ENCODE peak calls at places on chromosomes 6 and 20, in six cellular contexts. One of them, this sample, is unnamed.

GRCh38 chr6:9250852-9251251 is 815.5 kb upstream of the SLC35B3 start:
- DNase-seq in mammary epithelial cell: peak; percentile 61
- DNase-seq in RWPE1: peak; percentile 41
- DNase-seq in neural crest cell: no peak
- DNase-seq in lower lobe of right lung: no peak
- DNase-seq in fibroblast of pulmonary artery: peak; percentile 70
- DNase-seq in this sample: no peak

GRCh38 chr6:16944601-16945000 is 157.2 kb upstream of the STMND1 start:
- DNase-seq in mammary epithelial cell: no peak
- DNase-seq in RWPE1: no peak
- DNase-seq in neural crest cell: no peak
- DNase-seq in lower lobe of right lung: no peak
- DNase-seq in fibroblast of pulmonary artery: no peak
- DNase-seq in this sample: no peak

GRCh38 chr6:4804095-4804494 is 27.9 kb downstream of the CDYL start:
- DNase-seq in mammary epithelial cell: peak; percentile 92
- DNase-seq in RWPE1: peak; percentile 68
- DNase-seq in neural crest cell: no peak
- DNase-seq in lower lobe of right lung: no peak
- DNase-seq in fibroblast of pulmonary artery: peak; percentile 32
- DNase-seq in this sample: no peak

GRCh38 chr20:47359533-47360206 is 3.2 kb upstream of the ZMYND8 start:
- DNase-seq in mammary epithelial cell: no peak
- DNase-seq in RWPE1: no peak
- DNase-seq in neural crest cell: no peak
- DNase-seq in lower lobe of right lung: no peak
- DNase-seq in fibroblast of pulmonary artery: no peak
- DNase-seq in this sample: no peak

GRCh38 chr20:63966944-63967322 is 2.8 kb downstream of the ZNF512B start:
- DNase-seq in mammary epithelial cell: no peak
- DNase-seq in RWPE1: no peak
- DNase-seq in neural crest cell: no peak
- DNase-seq in lower lobe of right lung: peak; percentile 36
- DNase-seq in fibroblast of pulmonary artery: no peak
- DNase-seq in this sample: no peak

GRCh38 chr20:19620471-19620870 is 137.6 kb upstream of the RIN2 start:
- DNase-seq in mammary epithelial cell: no peak
- DNase-seq in RWPE1: no peak
- DNase-seq in neural crest cell: no peak
- DNase-seq in lower lobe of right lung: no peak
- DNase-seq in fibroblast of pulmonary artery: no peak
- DNase-seq in this sample: no peak

GRCh38 chr6:44976677-44977405 is 351.3 kb upstream of the RUNX2 start:
- DNase-seq in mammary epithelial cell: peak; percentile 63
- DNase-seq in RWPE1: no peak
- DNase-seq in neural crest cell: no peak
- DNase-seq in lower lobe of right lung: no peak
- DNase-seq in fibroblast of pulmonary artery: peak; percentile 9
- DNase-seq in this sample: no peak

GRCh38 chr6:12288844-12289654 is 1.1 kb upstream of the EDN1 start:
- DNase-seq in mammary epithelial cell: peak; percentile 69
- DNase-seq in RWPE1: peak; percentile 75
- DNase-seq in neural crest cell: peak; percentile 62
- DNase-seq in lower lobe of right lung: no peak
- DNase-seq in fibroblast of pulmonary artery: peak; percentile 81
- DNase-seq in this sample: peak; percentile 60

GRCh38 chr6:78835817-78836216 is 31.5 kb upstream of the IRAK1BP1 start:
- DNase-seq in mammary epithelial cell: peak; percentile 9
- DNase-seq in RWPE1: peak; percentile 20
- DNase-seq in neural crest cell: no peak
- DNase-seq in lower lobe of right lung: no peak
- DNase-seq in fibroblast of pulmonary artery: peak; percentile 31
- DNase-seq in this sample: no peak
- TF ChIP-seq CTCF in mammary epithelial cell: peak; percentile 51
- TF ChIP-seq CTCF in RWPE1: no peak
- TF ChIP-seq CTCF in neural crest cell: peak; percentile 51
- TF ChIP-seq CTCF in lower lobe of right lung: no peak
- TF ChIP-seq CTCF in fibroblast of pulmonary artery: peak; percentile 22
- TF ChIP-seq CTCF in this sample: peak; percentile 45

DNA sequence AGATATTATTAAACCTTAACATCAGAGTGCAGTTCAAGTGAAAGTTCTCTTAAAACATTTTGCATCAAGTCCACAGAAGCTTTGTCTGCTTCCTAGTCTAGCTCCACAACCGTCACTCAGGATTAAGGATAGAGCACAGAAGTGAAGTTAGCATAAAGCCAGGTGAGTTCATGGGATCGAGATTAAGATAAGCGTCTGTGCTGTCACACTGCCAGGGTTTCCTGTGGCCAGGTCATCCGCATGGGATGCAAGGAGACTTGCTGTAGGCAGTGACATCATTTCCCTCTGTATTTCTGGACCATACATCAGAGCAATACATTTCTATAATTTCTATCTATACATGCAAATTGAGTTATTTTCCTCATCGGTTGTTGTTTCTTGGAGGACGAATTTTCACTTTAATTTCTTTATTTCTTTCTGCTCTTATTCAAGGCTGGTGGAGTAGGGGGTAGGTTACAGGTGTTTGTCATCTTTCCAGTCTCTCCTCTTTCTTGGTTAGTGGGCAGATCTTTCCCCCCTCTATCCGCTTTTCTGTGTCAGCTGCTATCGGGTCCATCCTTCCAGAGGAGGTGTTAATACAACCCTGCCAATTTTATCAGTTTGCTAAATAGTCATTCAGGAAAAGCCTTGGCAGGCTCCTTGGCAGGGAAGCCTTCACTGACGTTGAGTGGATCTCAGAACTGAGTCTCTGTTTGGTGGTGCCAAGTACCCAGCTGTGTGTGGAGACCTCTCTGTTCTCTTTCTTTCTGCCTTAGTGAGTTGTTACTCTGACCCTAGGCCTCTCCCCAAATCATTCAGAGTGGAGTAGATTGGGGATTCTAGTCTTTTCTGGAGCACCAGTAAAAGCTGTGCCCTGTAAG is 307.6 kb upstream of the MAP3K7 start:
- DNase-seq in mammary epithelial cell: no peak
- DNase-seq in RWPE1: no peak
- DNase-seq in neural crest cell: no peak
- DNase-seq in lower lobe of right lung: no peak
- DNase-seq in fibroblast of pulmonary artery: no peak
- DNase-seq in this sample: no peak
- TF ChIP-seq CTCF in mammary epithelial cell: no peak
- TF ChIP-seq CTCF in RWPE1: no peak
- TF ChIP-seq CTCF in neural crest cell: no peak
- TF ChIP-seq CTCF in lower lobe of right lung: no peak
- TF ChIP-seq CTCF in fibroblast of pulmonary artery: no peak
- TF ChIP-seq CTCF in this sample: no peak

GRCh38 chr6:98838027-98838426 is 3.7 kb downstream of the POU3F2 start:
- DNase-seq in mammary epithelial cell: no peak
- DNase-seq in RWPE1: no peak
- DNase-seq in neural crest cell: no peak
- DNase-seq in lower lobe of right lung: no peak
- DNase-seq in fibroblast of pulmonary artery: no peak
- DNase-seq in this sample: no peak

GRCh38 chr6:98841589-98842488 is 7.5 kb downstream of the POU3F2 start:
- DNase-seq in mammary epithelial cell: no peak
- DNase-seq in RWPE1: no peak
- DNase-seq in neural crest cell: no peak
- DNase-seq in lower lobe of right lung: no peak
- DNase-seq in fibroblast of pulmonary artery: no peak
- DNase-seq in this sample: no peak

GRCh38 chr6:98840385-98840784 is 6.0 kb downstream of the POU3F2 start:
- DNase-seq in mammary epithelial cell: no peak
- DNase-seq in RWPE1: no peak
- DNase-seq in neural crest cell: no peak
- DNase-seq in lower lobe of right lung: no peak
- DNase-seq in fibroblast of pulmonary artery: no peak
- DNase-seq in this sample: no peak

GRCh38 chr6:98841114-98841513 is 6.7 kb downstream of the POU3F2 start:
- DNase-seq in mammary epithelial cell: no peak
- DNase-seq in RWPE1: no peak
- DNase-seq in neural crest cell: no peak
- DNase-seq in lower lobe of right lung: no peak
- DNase-seq in fibroblast of pulmonary artery: no peak
- DNase-seq in this sample: no peak

GRCh38 chr6:98839788-98840361 is 5.5 kb downstream of the POU3F2 start:
- DNase-seq in mammary epithelial cell: no peak
- DNase-seq in RWPE1: no peak
- DNase-seq in neural crest cell: no peak
- DNase-seq in lower lobe of right lung: no peak
- DNase-seq in fibroblast of pulmonary artery: peak; percentile 33
- DNase-seq in this sample: no peak
- TF ChIP-seq CTCF in mammary epithelial cell: peak; percentile 48
- TF ChIP-seq CTCF in RWPE1: no peak
- TF ChIP-seq CTCF in neural crest cell: peak; percentile 57
- TF ChIP-seq CTCF in lower lobe of right lung: no peak
- TF ChIP-seq CTCF in fibroblast of pulmonary artery: peak; percentile 41
- TF ChIP-seq CTCF in this sample: peak; percentile 40

GRCh38 chr20:15930324-15931305 is 642.6 kb downstream of the KIF16B start:
- DNase-seq in mammary epithelial cell: peak; percentile 61
- DNase-seq in RWPE1: peak; percentile 20
- DNase-seq in neural crest cell: no peak
- DNase-seq in lower lobe of right lung: no peak
- DNase-seq in fibroblast of pulmonary artery: peak; percentile 38
- DNase-seq in this sample: no peak
- TF ChIP-seq CTCF in mammary epithelial cell: peak; percentile 78
- TF ChIP-seq CTCF in RWPE1: peak; percentile 46
- TF ChIP-seq CTCF in neural crest cell: peak; percentile 79
- TF ChIP-seq CTCF in lower lobe of right lung: peak; percentile 40
- TF ChIP-seq CTCF in fibroblast of pulmonary artery: peak; percentile 42
- TF ChIP-seq CTCF in this sample: peak; percentile 81

DNA sequence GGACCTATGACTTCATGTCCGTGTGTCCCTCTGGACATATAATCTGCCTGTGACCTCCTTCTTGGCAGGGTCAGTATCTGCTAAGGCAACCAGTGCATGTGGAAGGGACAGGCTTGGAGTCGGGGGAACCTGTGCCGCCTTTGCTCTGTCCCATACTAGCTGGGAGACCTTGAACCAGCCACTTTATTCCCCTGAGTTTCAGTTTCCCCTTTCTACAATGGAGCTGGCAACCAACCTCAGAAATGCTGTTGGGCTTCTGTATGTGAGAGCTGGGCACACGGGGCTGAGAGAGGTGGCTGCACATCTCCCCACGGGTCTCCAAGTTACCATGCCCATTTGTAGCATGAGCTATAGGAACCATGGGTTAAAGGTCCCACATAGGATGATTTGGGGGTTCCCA is 53.8 kb downstream of the CD40 start:
- DNase-seq in mammary epithelial cell: no peak
- DNase-seq in RWPE1: no peak
- DNase-seq in neural crest cell: no peak
- DNase-seq in lower lobe of right lung: no peak
- DNase-seq in fibroblast of pulmonary artery: no peak
- DNase-seq in this sample: no peak
- TF ChIP-seq CTCF in mammary epithelial cell: no peak
- TF ChIP-seq CTCF in RWPE1: no peak
- TF ChIP-seq CTCF in neural crest cell: no peak
- TF ChIP-seq CTCF in lower lobe of right lung: no peak
- TF ChIP-seq CTCF in fibroblast of pulmonary artery: no peak
- TF ChIP-seq CTCF in this sample: no peak

GRCh38 chr6:125952764-125953501 is 3.6 kb upstream of the HINT3 start:
- DNase-seq in mammary epithelial cell: peak; percentile 34
- DNase-seq in RWPE1: no peak
- DNase-seq in neural crest cell: no peak
- DNase-seq in lower lobe of right lung: peak; percentile 48
- DNase-seq in fibroblast of pulmonary artery: peak; percentile 48
- DNase-seq in this sample: no peak
- TF ChIP-seq CTCF in mammary epithelial cell: peak; percentile 74
- TF ChIP-seq CTCF in RWPE1: no peak
- TF ChIP-seq CTCF in neural crest cell: no peak
- TF ChIP-seq CTCF in lower lobe of right lung: no peak
- TF ChIP-seq CTCF in fibroblast of pulmonary artery: peak; percentile 37
- TF ChIP-seq CTCF in this sample: peak; percentile 7

GRCh38 chr6:18680842-18681241 is 293.7 kb downstream of the RNF144B start:
- DNase-seq in mammary epithelial cell: no peak
- DNase-seq in RWPE1: no peak
- DNase-seq in neural crest cell: no peak
- DNase-seq in lower lobe of right lung: no peak
- DNase-seq in fibroblast of pulmonary artery: no peak
- DNase-seq in this sample: no peak
- TF ChIP-seq CTCF in mammary epithelial cell: peak; percentile 35
- TF ChIP-seq CTCF in RWPE1: no peak
- TF ChIP-seq CTCF in neural crest cell: no peak
- TF ChIP-seq CTCF in lower lobe of right lung: no peak
- TF ChIP-seq CTCF in fibroblast of pulmonary artery: no peak
- TF ChIP-seq CTCF in this sample: peak; percentile 10

GRCh38 chr6:30127238-30128093 is 8.5 kb upstream of the TRIM40 start:
- DNase-seq in mammary epithelial cell: no peak
- DNase-seq in RWPE1: no peak
- DNase-seq in neural crest cell: no peak
- DNase-seq in lower lobe of right lung: no peak
- DNase-seq in fibroblast of pulmonary artery: no peak
- DNase-seq in this sample: no peak

GRCh38 chr6:30131947-30132497 is 3.9 kb upstream of the TRIM40 start:
- DNase-seq in mammary epithelial cell: no peak
- DNase-seq in RWPE1: no peak
- DNase-seq in neural crest cell: no peak
- DNase-seq in lower lobe of right lung: no peak
- DNase-seq in fibroblast of pulmonary artery: no peak
- DNase-seq in this sample: no peak

GRCh38 chr6:30129270-30129669 is 6.7 kb upstream of the TRIM40 start:
- DNase-seq in mammary epithelial cell: no peak
- DNase-seq in RWPE1: no peak
- DNase-seq in neural crest cell: no peak
- DNase-seq in lower lobe of right lung: no peak
- DNase-seq in fibroblast of pulmonary artery: no peak
- DNase-seq in this sample: no peak

GRCh38 chr6:30129818-30130679 is 5.9 kb upstream of the TRIM40 start:
- DNase-seq in mammary epithelial cell: no peak
- DNase-seq in RWPE1: no peak
- DNase-seq in neural crest cell: no peak
- DNase-seq in lower lobe of right lung: no peak
- DNase-seq in fibroblast of pulmonary artery: no peak
- DNase-seq in this sample: no peak

DNA sequence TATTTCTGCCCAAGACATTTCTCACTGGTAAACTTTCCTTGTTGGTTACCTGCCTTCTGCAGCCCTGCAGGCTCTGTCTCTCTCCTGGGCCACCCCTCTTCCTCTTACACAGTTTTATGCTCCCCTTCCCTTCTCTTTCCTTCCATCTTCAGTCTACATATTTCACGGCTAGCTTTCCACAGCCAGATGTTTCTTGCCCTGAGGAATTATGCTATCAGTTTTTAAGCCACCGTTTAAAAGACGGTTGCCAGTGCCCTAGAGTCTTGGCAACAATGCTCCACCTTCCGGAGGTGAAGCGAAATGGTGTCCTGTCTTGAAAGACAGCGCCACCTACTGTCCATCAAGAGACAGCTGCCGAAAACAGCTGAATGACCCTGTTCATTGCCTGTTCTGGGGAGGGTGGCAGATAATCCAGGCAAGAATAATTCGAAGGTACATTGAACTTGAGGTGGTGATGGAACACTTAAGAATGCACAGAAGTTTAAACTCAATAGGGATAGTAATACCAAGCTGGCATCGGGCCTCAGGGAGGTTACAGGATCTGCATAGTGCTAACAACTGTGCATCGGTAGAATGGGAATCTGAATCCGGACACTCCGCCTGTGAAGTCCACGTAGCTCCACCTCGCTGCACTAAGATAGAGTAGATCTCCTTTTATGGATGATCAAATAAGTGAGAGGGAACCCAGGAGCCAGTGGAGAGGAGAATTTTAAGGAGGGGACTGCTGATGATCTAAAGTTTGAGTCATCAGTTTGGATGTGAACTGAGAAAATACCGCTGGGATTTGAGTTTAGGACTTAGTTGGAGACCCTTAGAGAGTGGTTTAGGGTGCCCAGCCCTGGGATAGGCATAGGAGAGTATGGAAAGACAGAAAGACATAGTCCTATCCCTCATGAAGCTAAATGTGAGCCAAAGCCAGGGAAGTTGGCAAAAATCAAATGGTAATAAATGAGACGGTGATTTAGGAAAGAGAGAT is 4.8 kb upstream of the TRIM40 start:
- DNase-seq in mammary epithelial cell: peak; percentile 72
- DNase-seq in RWPE1: peak; percentile 84
- DNase-seq in neural crest cell: peak; percentile 56
- DNase-seq in lower lobe of right lung: peak; percentile 63
- DNase-seq in fibroblast of pulmonary artery: peak; percentile 88
- DNase-seq in this sample: peak; percentile 46
- TF ChIP-seq CTCF in mammary epithelial cell: peak; percentile 100
- TF ChIP-seq CTCF in RWPE1: peak; percentile 97
- TF ChIP-seq CTCF in neural crest cell: peak; percentile 99
- TF ChIP-seq CTCF in lower lobe of right lung: peak; percentile 98
- TF ChIP-seq CTCF in fibroblast of pulmonary artery: peak; percentile 100
- TF ChIP-seq CTCF in this sample: peak; percentile 99

This sample was measured in D721Med.